ENCODE peak calls at places on chromosomes 4 and X, in ten cellular contexts. One of them, this sample, is unnamed.

GRCh38 chrX:41695464-41695863 is 6.7 kb downstream of the GPR34 start:
- DNase-seq in fibroblast of mammary gland: peak
- DNase-seq in cerebellar nuclear complex: no peak
- DNase-seq in head of caudate nucleus: no peak
- DNase-seq in amygdala: no peak
- DNase-seq in stimulated activated CD4-positive, alpha-beta T cell treated with anti-CD3 and anti-CD28 coated beads, Interleukin-2, amount 100 ng/mL, for 48 hours: no peak
- DNase-seq in fibroblast of lung: peak
- DNase-seq in mesothelial cell of epicardium: no peak
- DNase-seq in T follicular helper cell: no peak
- DNase-seq in T-helper 2 cell: peak
- DNase-seq in this sample: no peak

GRCh38 chr4:73776363-73776762 is 36.0 kb downstream of the CXCL8 start:
- DNase-seq in fibroblast of mammary gland: peak
- DNase-seq in cerebellar nuclear complex: no peak
- DNase-seq in head of caudate nucleus: no peak
- DNase-seq in amygdala: no peak
- DNase-seq in stimulated activated CD4-positive, alpha-beta T cell treated with anti-CD3 and anti-CD28 coated beads, Interleukin-2, amount 100 ng/mL, for 48 hours: no peak
- DNase-seq in fibroblast of lung: peak
- DNase-seq in mesothelial cell of epicardium: no peak
- DNase-seq in T follicular helper cell: no peak
- DNase-seq in T-helper 2 cell: no peak
- DNase-seq in this sample: no peak

GRCh38 chr4:55866973-55867574 is 13.6 kb downstream of the EXOC1 start:
- DNase-seq in fibroblast of mammary gland: peak
- DNase-seq in cerebellar nuclear complex: no peak
- DNase-seq in head of caudate nucleus: peak
- DNase-seq in amygdala: peak
- DNase-seq in stimulated activated CD4-positive, alpha-beta T cell treated with anti-CD3 and anti-CD28 coated beads, Interleukin-2, amount 100 ng/mL, for 48 hours: no peak
- DNase-seq in fibroblast of lung: peak
- DNase-seq in mesothelial cell of epicardium: no peak
- DNase-seq in T follicular helper cell: no peak
- DNase-seq in T-helper 2 cell: no peak
- DNase-seq in this sample: no peak

GRCh38 chr4:153296424-153296823 is 48.1 kb upstream of the MND1 start:
- DNase-seq in fibroblast of mammary gland: peak
- DNase-seq in cerebellar nuclear complex: no peak
- DNase-seq in head of caudate nucleus: no peak
- DNase-seq in amygdala: no peak
- DNase-seq in stimulated activated CD4-positive, alpha-beta T cell treated with anti-CD3 and anti-CD28 coated beads, Interleukin-2, amount 100 ng/mL, for 48 hours: no peak
- DNase-seq in fibroblast of lung: peak
- DNase-seq in mesothelial cell of epicardium: peak
- DNase-seq in T follicular helper cell: no peak
- DNase-seq in T-helper 2 cell: no peak
- DNase-seq in this sample: no peak

GRCh38 chr4:55021214-55021613 is 104.2 kb downstream of the KDR start:
- DNase-seq in fibroblast of mammary gland: no peak
- DNase-seq in cerebellar nuclear complex: no peak
- DNase-seq in head of caudate nucleus: no peak
- DNase-seq in amygdala: no peak
- DNase-seq in stimulated activated CD4-positive, alpha-beta T cell treated with anti-CD3 and anti-CD28 coated beads, Interleukin-2, amount 100 ng/mL, for 48 hours: no peak
- DNase-seq in fibroblast of lung: no peak
- DNase-seq in mesothelial cell of epicardium: no peak
- DNase-seq in T follicular helper cell: no peak
- DNase-seq in T-helper 2 cell: no peak
- DNase-seq in this sample: no peak

GRCh38 chr4:157043131-157043530 is 32.8 kb upstream of the GLRB start:
- DNase-seq in fibroblast of mammary gland: peak
- DNase-seq in cerebellar nuclear complex: no peak
- DNase-seq in head of caudate nucleus: no peak
- DNase-seq in amygdala: no peak
- DNase-seq in stimulated activated CD4-positive, alpha-beta T cell treated with anti-CD3 and anti-CD28 coated beads, Interleukin-2, amount 100 ng/mL, for 48 hours: no peak
- DNase-seq in fibroblast of lung: peak
- DNase-seq in mesothelial cell of epicardium: no peak
- DNase-seq in T follicular helper cell: no peak
- DNase-seq in T-helper 2 cell: no peak
- DNase-seq in this sample: no peak

GRCh38 chr4:16231570-16232252 is 5.4 kb upstream of the TAPT1 start:
- DNase-seq in fibroblast of mammary gland: peak
- DNase-seq in cerebellar nuclear complex: no peak
- DNase-seq in head of caudate nucleus: no peak
- DNase-seq in amygdala: no peak
- DNase-seq in stimulated activated CD4-positive, alpha-beta T cell treated with anti-CD3 and anti-CD28 coated beads, Interleukin-2, amount 100 ng/mL, for 48 hours: no peak
- DNase-seq in fibroblast of lung: no peak
- DNase-seq in mesothelial cell of epicardium: no peak
- DNase-seq in T follicular helper cell: no peak
- DNase-seq in T-helper 2 cell: no peak
- DNase-seq in this sample: no peak

GRCh38 chr4:73392936-73393335 is 11.2 kb upstream of the ALB start:
- DNase-seq in fibroblast of mammary gland: no peak
- DNase-seq in cerebellar nuclear complex: no peak
- DNase-seq in head of caudate nucleus: no peak
- DNase-seq in amygdala: no peak
- DNase-seq in stimulated activated CD4-positive, alpha-beta T cell treated with anti-CD3 and anti-CD28 coated beads, Interleukin-2, amount 100 ng/mL, for 48 hours: no peak
- DNase-seq in fibroblast of lung: no peak
- DNase-seq in mesothelial cell of epicardium: no peak
- DNase-seq in T follicular helper cell: no peak
- DNase-seq in T-helper 2 cell: no peak
- DNase-seq in this sample: no peak

This sample was measured in T-helper 9 cell.